ENCODE peak calls at places on chromosome 21, in five cellular contexts. E, S, A, W and M are unnamed samples.

GRCh38 chr21:27094182-27094948 is 127.5 kb upstream of the ADAMTS5 start:
- DNase-seq in E (no peak), S (no peak), A (no peak), W (no peak), M (no peak)

GRCh38 chr21:34129039-34129891 is 55.9 kb downstream of the MRPS6 start:
- DNase-seq in E (peak), S (no peak), A (peak), W (peak), M (peak)

GRCh38 chr21:43681650-43682049 is 22.3 kb downstream of the RRP1B start:
- DNase-seq in E (no peak), S (no peak), A (no peak), W (no peak), M (no peak)

GRCh38 chr21:29639366-29640232 is 300.2 kb downstream of the GRIK1 start:
- DNase-seq in E (no peak), S (no peak), A (no peak), W (no peak), M (no peak)

GRCh38 chr21:42594616-42595280 is 58.7 kb upstream of the PDE9A start:
- DNase-seq in E (no peak), S (no peak), A (no peak), W (no peak), M (no peak)

GRCh38 chr21:29092102-29092959 is 18.9 kb upstream of the CCT8 start:
- DNase-seq in E (no peak), S (no peak), A (no peak), W (no peak), M (no peak)

GRCh38 chr21:44375686-44376320 is 22.4 kb downstream of the TRPM2 start:
- DNase-seq in E (no peak), S (no peak), A (no peak), W (no peak), M (no peak)

GRCh38 chr21:21921410-21922232 is 923.4 kb downstream of the NCAM2 start:
- DNase-seq in E (no peak), S (peak), A (no peak), W (no peak), M (no peak)

GRCh38 chr21:35034203-35034926 is 14.7 kb downstream of the RUNX1 start:
- DNase-seq in E (no peak), S (no peak), A (no peak), W (no peak), M (no peak)

GRCh38 chr21:34603002-34603709 is 11.8 kb downstream of the RCAN1 start:
- DNase-seq in E (no peak), S (peak), A (peak), W (peak), M (peak)

GRCh38 chr21:37717534-37717933 is 198.7 kb downstream of the KCNJ6 start:
- DNase-seq in E (no peak), S (no peak), A (no peak), W (no peak), M (no peak)

GRCh38 chr21:33854604-33855003 is 61.0 kb downstream of the ATP5PO start:
- DNase-seq in E (no peak), S (peak), A (no peak), W (no peak), M (no peak)

GRCh38 chr21:45306832-45307571 is 19.3 kb upstream of the POFUT2 start:
- DNase-seq in E (no peak), S (no peak), A (no peak), W (no peak), M (no peak)

GRCh38 chr21:27564684-27565280 is 597.9 kb upstream of the ADAMTS5 start:
- DNase-seq in E (no peak), S (peak), A (no peak), W (no peak), M (no peak)

GRCh38 chr21:44407493-44407892 is 47.8 kb upstream of the LRRC3 start:
- DNase-seq in E (no peak), S (no peak), A (no peak), W (no peak), M (no peak)

GRCh38 chr21:16509466-16509865 is 779.7 kb downstream of the USP25 start:
- DNase-seq in E (peak), S (no peak), A (no peak), W (no peak), M (no peak)

GRCh38 chr21:30044447-30045064 is 104.8 kb upstream of the GRIK1 start:
- DNase-seq in E (no peak), S (peak), A (no peak), W (no peak), M (no peak)

GRCh38 chr21:24727803-24728425 is 879.4 kb downstream of the MRPL39 start:
- DNase-seq in E (no peak), S (no peak), A (no peak), W (no peak), M (no peak)

GRCh38 chr21:33654412-33654811 is 12.1 kb downstream of the ITSN1 start:
- DNase-seq in E (no peak), S (no peak), A (no peak), W (no peak), M (no peak)

GRCh38 chr21:31731112-31731801 is 661 bp downstream of the SCAF4 start:
- DNase-seq in E (no peak), S (no peak), A (peak), W (peak), M (peak)

GRCh38 chr21:32186843-32187242 is 92.0 kb downstream of the MIS18A start:
- DNase-seq in E (no peak), S (no peak), A (no peak), W (no peak), M (no peak)

GRCh38 chr21:32955307-32955937 is 70.3 kb upstream of the OLIG2 start:
- DNase-seq in E (no peak), S (no peak), A (no peak), W (no peak), M (no peak)

GRCh38 chr21:14554948-14555347 is 8.8 kb upstream of the SAMSN1 start:
- DNase-seq in E (no peak), S (no peak), A (no peak), W (no peak), M (no peak)

GRCh38 chr21:36811762-36812161 is 112.8 kb downstream of the SIM2 start:
- DNase-seq in E (no peak), S (no peak), A (no peak), W (no peak), M (no peak)

GRCh38 chr21:27269646-27270045 is 302.8 kb upstream of the ADAMTS5 start:
- DNase-seq in E (peak), S (no peak), A (no peak), W (no peak), M (no peak)

GRCh38 chr21:40754466-40754865 is 92.5 kb downstream of the DSCAM start:
- DNase-seq in E (no peak), S (no peak), A (no peak), W (no peak), M (no peak)

GRCh38 chr21:43918385-43918947 is 53.4 kb downstream of the AGPAT3 start:
- DNase-seq in E (no peak), S (no peak), A (no peak), W (no peak), M (no peak)

GRCh38 chr21:42859891-42860230 is 19.5 kb downstream of the WDR4 start:
- DNase-seq in E (no peak), S (no peak), A (no peak), W (no peak), M (no peak)

GRCh38 chr21:39094847-39095525 is 88.3 kb downstream of the PSMG1 start:
- DNase-seq in E (no peak), S (peak), A (no peak), W (no peak), M (no peak)

GRCh38 chr21:29194342-29194741 is 63.9 kb downstream of the MAP3K7CL start:
- DNase-seq in E (no peak), S (no peak), A (no peak), W (no peak), M (no peak)

GRCh38 chr21:42695324-42696025 is 42.1 kb downstream of the PDE9A start:
- DNase-seq in E (no peak), S (no peak), A (no peak), W (no peak), M (no peak)

GRCh38 chr21:36839123-36839522 is 127.3 kb downstream of the HLCS start:
- DNase-seq in E (no peak), S (no peak), A (no peak), W (no peak), M (no peak)

GRCh38 chr21:39633043-39633442 is 20.3 kb downstream of the B3GALT5 start:
- DNase-seq in E (peak), S (no peak), A (no peak), W (no peak), M (no peak)

GRCh38 chr21:42233067-42233981 is 14.4 kb downstream of the ABCG1 start:
- DNase-seq in E (no peak), S (peak), A (peak), W (peak), M (peak)

GRCh38 chr21:16279658-16280581 is 550.1 kb downstream of the USP25 start:
- DNase-seq in E (peak), S (peak), A (no peak), W (no peak), M (no peak)

GRCh38 chr21:34881421-34881820 is 167.7 kb downstream of the RUNX1 start:
- DNase-seq in E (no peak), S (no peak), A (no peak), W (no peak), M (no peak)

GRCh38 chr21:46097826-46098286 is at the start of gene COL6A2:
- DNase-seq in E (no peak), S (peak), A (peak), W (peak), M (peak)

GRCh38 chr21:35086357-35086756 is 37.3 kb upstream of the RUNX1 start:
- DNase-seq in E (no peak), S (no peak), A (no peak), W (no peak), M (no peak)